ENCODE peak calls at places on chromosomes 3 and 15, in four cellular contexts. X, P, V and K are unnamed samples.

GRCh38 chr3:182118081-182118480 is 406.4 kb downstream of the SOX2 start:
- DNase-seq in X (no peak), V (no peak), P (no peak), K (no peak)

GRCh38 chr3:121748638-121749275 is 784 bp downstream of the GOLGB1 start:
- DNase-seq in X (peak; percentile 83), V (peak; percentile 84), P (peak; percentile 85), K (peak; percentile 36)

GRCh38 chr15:87817553-87817952 is 439.0 kb downstream of the NTRK3 start:
- DNase-seq in X (no peak), V (no peak), P (no peak), K (no peak)

GRCh38 chr3:151841801-151842200 is 27.9 kb downstream of the AADAC start:
- DNase-seq in V (no peak), P (no peak), X (no peak), K (no peak)

GRCh38 chr3:24119321-24119751 is 174.2 kb downstream of the NR1D2 start:
- DNase-seq in P (no peak), V (no peak), X (no peak), K (no peak)

GRCh38 chr15:39700301-39700700 is 82.3 kb downstream of the FSIP1 start:
- DNase-seq in V (no peak), P (no peak), X (no peak), K (no peak)

GRCh38 chr15:63994073-63994600 is 52.1 kb downstream of the DAPK2 start:
- DNase-seq in X (peak; percentile 16), P (no peak), V (no peak), K (no peak)

GRCh38 chr3:102195198-102195948 is 239.4 kb upstream of the ZPLD1 start:
- DNase-seq in X (no peak), V (peak; percentile 78), P (peak; percentile 60), K (no peak)

GRCh38 chr3:195123196-195123805 is 147.7 kb downstream of the XXYLT1 start:
- DNase-seq in P (no peak), V (no peak), X (no peak), K (no peak)

GRCh38 chr3:72663429-72663828 is 184.8 kb downstream of the SHQ1 start:
- DNase-seq in P (no peak), X (no peak), V (no peak), K (no peak)

GRCh38 chr15:74011610-74012009 is 17.1 kb downstream of the PML start:
- DNase-seq in V (peak; percentile 63), X (peak; percentile 55), P (peak; percentile 52), K (no peak)

GRCh38 chr15:90407871-90408317 is 19.9 kb downstream of the IQGAP1 start:
- DNase-seq in P (no peak), V (no peak), X (no peak), K (no peak)

GRCh38 chr3:177929310-177929709 is 606.9 kb upstream of the KCNMB2 start:
- DNase-seq in X (no peak), V (no peak), P (no peak), K (no peak)

GRCh38 chr15:59456114-59456513 is 18.1 kb downstream of the FAM81A start:
- DNase-seq in V (peak; percentile 73), X (no peak), P (peak; percentile 81), K (no peak)

GRCh38 chr3:116743062-116743461 is 33.5 kb downstream of the TUSC7 start:
- DNase-seq in X (no peak), V (peak; percentile 28), P (no peak), K (no peak)

GRCh38 chr15:25679492-25679891 is 183.6 kb downstream of the ATP10A start:
- DNase-seq in V (no peak), X (no peak), P (peak; percentile 40), K (no peak)
- TF ChIP-seq POLR2A in V (no peak), X (no peak), P (no peak), K (no peak)

DNA sequence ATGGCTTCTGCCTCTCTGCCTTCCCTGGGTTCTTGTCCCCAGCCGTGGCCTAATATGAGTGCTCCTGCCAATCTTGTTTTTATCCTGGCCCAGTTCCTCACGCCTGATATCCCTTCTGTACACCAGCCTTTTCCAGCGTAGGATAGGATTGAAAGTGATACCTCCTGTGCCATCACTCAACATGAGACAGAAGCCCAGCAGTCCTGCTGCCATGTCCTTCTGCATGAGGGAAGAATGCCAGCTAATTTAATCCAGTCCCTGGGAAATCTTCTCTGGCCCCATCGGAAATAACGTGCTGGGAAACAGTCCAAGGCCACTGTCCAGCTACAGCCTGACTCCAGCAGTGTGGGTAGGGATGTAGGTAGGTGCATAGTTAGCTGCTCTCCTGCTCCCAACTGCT is 92.1 kb upstream of the TPM1 start:
- DNase-seq in X (peak; percentile 35), P (no peak), V (no peak), K (no peak)
- H3K27me3 ChIP-seq in X (no peaks in the 10 kb centered on the region), P (no peaks in the 10 kb centered on the region), V (no peaks in the 10 kb centered on the region), K (no peaks in the 10 kb centered on the region)

DNA sequence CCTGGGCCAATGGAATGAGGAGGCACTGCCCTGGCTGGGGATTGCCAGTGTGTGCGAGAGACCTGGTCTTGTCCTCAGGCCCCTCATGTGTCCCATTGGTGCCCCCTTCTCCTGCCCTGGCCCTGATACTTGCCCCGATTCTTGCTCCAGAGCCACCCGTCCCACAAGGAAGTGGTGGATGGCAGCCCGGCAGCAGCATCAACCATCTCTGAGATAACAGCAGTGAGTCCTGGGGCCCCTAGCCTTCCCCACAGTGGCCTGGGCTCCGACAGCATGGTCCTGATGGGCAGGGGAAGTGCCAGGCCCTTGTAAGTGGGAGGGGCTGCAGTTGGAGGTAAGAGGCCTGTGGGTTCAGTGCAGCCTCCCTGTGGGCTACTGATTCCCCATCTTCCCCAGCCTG is 15.4 kb downstream of the VILL start:
- DNase-seq in X (no peak), V (no peak), P (no peak), K (no peak)
- TF ChIP-seq CTCF in X (no peak), V (no peak), P (no peak), K (no peak)

GRCh38 chr15:75578948-75579908 is at the start of gene PTPN9:
- DNase-seq in P (peak; percentile 90), X (peak; percentile 72), V (peak; percentile 82), K (peak; percentile 64)
- TF ChIP-seq POLR2A in P (peak; percentile 39), X (no peak), V (peak; percentile 42), K (peak; percentile 45)

DNA sequence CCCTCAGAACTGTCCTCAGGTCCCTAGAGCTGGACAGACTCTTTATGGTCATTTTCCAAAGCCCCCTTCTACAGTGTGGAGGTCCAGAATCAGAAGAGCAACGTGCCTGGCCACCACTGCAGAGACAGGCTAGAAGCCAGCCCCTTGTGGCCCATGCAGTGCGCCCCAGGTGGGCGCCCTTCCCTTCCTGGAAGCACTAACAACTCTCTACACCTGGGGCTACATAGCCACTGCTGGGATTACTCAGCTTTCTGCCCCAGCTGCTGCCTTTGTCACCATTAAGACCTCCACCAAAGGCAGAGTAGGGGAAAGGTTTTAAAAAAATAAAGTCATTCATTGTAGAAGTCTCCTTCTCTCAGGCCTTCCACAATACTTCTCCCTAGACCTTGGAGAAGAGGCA is 2.3 kb downstream of the RASGRP1 start:
- DNase-seq in X (no peak), V (no peak), P (no peak), K (no peak)
- H3K27me3 ChIP-seq in X (peaks cover 10% of the 10 kb centered on the region), V (no peaks in the 10 kb centered on the region), P (peaks cover 7% of the 10 kb centered on the region), K (peaks cover 6% of the 10 kb centered on the region)

GRCh38 chr3:9135526-9135925 is 113.9 kb downstream of the SRGAP3 start:
- DNase-seq in V (no peak), X (no peak), P (no peak), K (no peak)
- TF ChIP-seq CTCF in V (no peak), X (no peak), P (no peak), K (no peak)

GRCh38 chr3:128354788-128355548 is 111.7 kb downstream of the DNAJB8 start:
- DNase-seq in P (no peak), V (no peak), X (peak; percentile 54), K (no peak)
- TF ChIP-seq POLR2A in P (no peak), V (no peak), X (no peak), K (no peak)